ENCODE peak calls at places on chromosome 3, in seven cellular contexts. M, Q, K, R, G, C and S are unnamed samples.

GRCh38 chr3:14780927-14781507 is 37.7 kb upstream of the FGD5 start:
- DNase-seq in M (peak), Q (peak), K (peak), R (no peak), G (peak), C (peak), S (peak)

GRCh38 chr3:114442251-114442650 is 148.4 kb downstream of the TIGIT start:
- DNase-seq in M (no peak), Q (peak), K (peak), R (no peak), G (no peak), C (peak), S (no peak)

GRCh38 chr3:139353920-139354556 is 10.2 kb downstream of the MRPS22 start:
- DNase-seq in M (no peak), Q (peak), K (peak), R (no peak), G (peak), C (peak), S (peak)

GRCh38 chr3:123805504-123805903 is 78.6 kb downstream of the MYLK start:
- DNase-seq in M (no peak), Q (no peak), K (no peak), R (no peak), G (no peak), C (no peak), S (no peak)

GRCh38 chr3:111956995-111957736 is 21.7 kb upstream of the ABHD10 start:
- DNase-seq in M (no peak), Q (no peak), K (no peak), R (no peak), G (no peak), C (no peak), S (no peak)

GRCh38 chr3:112531358-112531781 is 30.4 kb downstream of the ATG3 start:
- DNase-seq in M (no peak), Q (peak), K (peak), R (no peak), G (peak), C (peak), S (no peak)

GRCh38 chr3:49006591-49007067 is 562 bp upstream of the WDR6 start:
- DNase-seq in M (no peak), Q (peak), K (peak), R (no peak), G (peak), C (no peak), S (no peak)

GRCh38 chr3:43353923-43354670 is 67.8 kb downstream of the SNRK start:
- DNase-seq in M (no peak), Q (no peak), K (no peak), R (no peak), G (no peak), C (no peak), S (no peak)

GRCh38 chr3:15060029-15060428 is 5.1 kb downstream of the MRPS25 start:
- DNase-seq in M (no peak), Q (no peak), K (no peak), R (no peak), G (no peak), C (no peak), S (no peak)

GRCh38 chr3:162034368-162034767 is 537.8 kb downstream of the OTOL1 start:
- DNase-seq in M (no peak), Q (peak), K (peak), R (no peak), G (no peak), C (no peak), S (no peak)

GRCh38 chr3:10226293-10226692 is 22.0 kb upstream of the TATDN2 start:
- DNase-seq in M (no peak), Q (no peak), K (no peak), R (no peak), G (no peak), C (no peak), S (no peak)

GRCh38 chr3:155330356-155330755 is 36.9 kb upstream of the STRIT1 start:
- DNase-seq in M (no peak), Q (no peak), K (no peak), R (no peak), G (no peak), C (no peak), S (no peak)

GRCh38 chr3:129383292-129383860 is 45.1 kb downstream of the EFCAB12 start:
- DNase-seq in M (no peak), Q (peak), K (peak), R (peak), G (peak), C (peak), S (peak)

GRCh38 chr3:157871248-157871647 is 235.0 kb downstream of the SHOX2 start:
- DNase-seq in M (no peak), Q (no peak), K (no peak), R (no peak), G (no peak), C (no peak), S (no peak)

GRCh38 chr3:71245052-71245488 is 338.5 kb downstream of the FOXP1 start:
- DNase-seq in M (peak), Q (peak), K (peak), R (no peak), G (no peak), C (peak), S (no peak)

GRCh38 chr3:36843065-36844051 is 79.0 kb upstream of the DCLK3 start:
- DNase-seq in M (no peak), Q (peak), K (peak), R (peak), G (peak), C (peak), S (no peak)

GRCh38 chr3:62149962-62150361 is 223.4 kb downstream of the FEZF2 start:
- DNase-seq in M (no peak), Q (peak), K (peak), R (no peak), G (no peak), C (peak), S (no peak)

GRCh38 chr3:49519916-49520385 is 34.3 kb upstream of the BSN start:
- DNase-seq in M (no peak), Q (no peak), K (no peak), R (no peak), G (no peak), C (no peak), S (no peak)

GRCh38 chr3:98746122-98746521 is 17.0 kb upstream of the ST3GAL6 start:
- DNase-seq in M (no peak), Q (no peak), K (no peak), R (no peak), G (no peak), C (no peak), S (no peak)

GRCh38 chr3:169179193-169180122 is 484.1 kb downstream of the MECOM start:
- DNase-seq in M (no peak), Q (no peak), K (no peak), R (no peak), G (no peak), C (peak), S (no peak)